ENCODE peak calls at places on chromosomes 6 and 20, in eight cellular contexts. H, Q, A, Y, C, K, D and R are unnamed samples.

GRCh38 chr20:52219441-52219840 is 27.9 kb upstream of the ZFP64 start:
- DNase-seq in A (peak; percentile 32), D (no peak), K (no peak), C (no peak), Q (no peak), H (peak; percentile 59), Y (peak; percentile 5), R (peak; percentile 31)

GRCh38 chr20:62830251-62830650 is 13.4 kb downstream of the COL9A3 start:
- DNase-seq in A (no peak), Y (no peak), C (no peak), D (no peak), K (no peak), H (no peak), Q (no peak), R (no peak)

GRCh38 chr20:49586967-49587587 is 19.1 kb upstream of the PTGIS start:
- DNase-seq in Y (peak; percentile 54), H (no peak), K (no peak), D (no peak), C (peak; percentile 49), A (no peak), Q (no peak), R (no peak)

GRCh38 chr6:155188707-155189496 is 74.9 kb upstream of the CLDN20 start:
- DNase-seq in K (no peak), Y (peak; percentile 93), A (peak; percentile 96), D (no peak), H (peak; percentile 14), C (peak; percentile 81), Q (no peak), R (no peak)

GRCh38 chr20:49859807-49860206 is 47.2 kb downstream of the SLC9A8 start:
- DNase-seq in A (peak; percentile 82), D (no peak), C (no peak), H (peak; percentile 21), Y (peak; percentile 43), Q (no peak), K (no peak), R (no peak)

GRCh38 chr6:41028618-41029486 is 10.2 kb downstream of the UNC5CL start:
- DNase-seq in C (no peak), A (peak; percentile 63), Y (no peak), Q (no peak), K (no peak), H (no peak), D (no peak), R (no peak)

GRCh38 chr6:33297956-33298772 is 578 bp downstream of the RGL2 start:
- DNase-seq in A (peak; percentile 98), H (peak; percentile 84), K (peak; percentile 76), C (peak; percentile 91), D (no peak), Q (peak; percentile 73), Y (peak; percentile 93), R (peak; percentile 61)

GRCh38 chr6:142570221-142570671 is 268.4 kb downstream of the ADGRG6 start:
- DNase-seq in Q (no peak), H (no peak), D (no peak), A (peak; percentile 94), K (no peak), C (peak; percentile 24), Y (peak; percentile 75), R (peak; percentile 26)

GRCh38 chr6:131954775-131955107 is 3.6 kb upstream of the CCN2 start:
- DNase-seq in K (peak; percentile 67), H (no peak), Y (peak; percentile 95), C (peak; percentile 48), D (no peak), Q (no peak), A (peak; percentile 97), R (peak; percentile 81)

GRCh38 chr20:38590682-38591483 is 9.9 kb downstream of the ADIG start:
- DNase-seq in H (peak; percentile 11), D (no peak), A (peak; percentile 45), K (no peak), Q (no peak), C (no peak), Y (no peak), R (no peak)